ENCODE peak calls at places on chromosomes 16 and 17, in five cellular contexts. H is heart right ventricle; V is CD4-positive, alpha-beta memory T cell; F is lower leg skin; N is naive thymus-derived CD4-positive, alpha-beta T cell. M is an unnamed sample.

GRCh38 chr16:85990861-85991301 is 91.9 kb downstream of the IRF8 start:
- DNase-seq in H (no peak), V (no peak), F (no peak), N (no peak), M (no peak)

GRCh38 chr17:10327640-10328039 is 45.2 kb downstream of the MYH13 start:
- DNase-seq in H (peak; percentile 73), V (peak; percentile 39), F (peak; percentile 82), N (no peak), M (peak; percentile 76)

GRCh38 chr16:67277294-67277998 is 1.9 kb upstream of the PLEKHG4 start:
- DNase-seq in H (no peak), V (no peak), F (peak; percentile 38), N (no peak), M (peak; percentile 53)

GRCh38 chr17:36474571-36474970 is 11.9 kb upstream of the ZNHIT3 start:
- DNase-seq in H (no peak), V (no peak), F (no peak), N (no peak), M (no peak)

GRCh38 chr16:51327001-51327400 is 175.9 kb upstream of the SALL1 start:
- DNase-seq in H (no peak), V (no peak), F (no peak), N (no peak), M (no peak)

GRCh38 chr17:41869426-41869825 is 4.2 kb upstream of the KLHL11 start:
- DNase-seq in H (no peak), V (no peak), F (no peak), N (no peak), M (peak; percentile 40)

GRCh38 chr16:4855371-4855770 is 8.1 kb downstream of the UBN1 start:
- DNase-seq in H (no peak), V (no peak), F (no peak), N (no peak), M (no peak)

GRCh38 chr16:81608515-81609209 is 164.1 kb downstream of the CMIP start:
- DNase-seq in H (no peak), V (no peak), F (no peak), N (no peak), M (no peak)

GRCh38 chr17:40496634-40497420 is 4.6 kb downstream of the TNS4 start:
- DNase-seq in H (no peak), V (no peak), F (no peak), N (no peak), M (no peak)

GRCh38 chr17:74176546-74177001 is 26.9 kb upstream of the RPL38 start:
- DNase-seq in H (peak; percentile 44), V (peak; percentile 20), F (no peak), N (no peak), M (peak; percentile 49)

GRCh38 chr16:23729503-23730424 is 16.7 kb upstream of the ERN2 start:
- DNase-seq in H (no peak), V (no peak), F (no peak), N (no peak), M (no peak)